ENCODE peak calls at places on chromosomes 4 and X, in nine cellular contexts. One of them, this sample, is unnamed.

GRCh38 chr4:175705407-175705806 is 106.7 kb downstream of the GPM6A start:
- DNase-seq in epithelial cell of esophagus: no peak
- DNase-seq in astrocyte: peak; percentile 59
- DNase-seq in AG04450: no peak
- DNase-seq in IMR-90: no peak
- DNase-seq in fibroblast of pulmonary artery: peak; percentile 4
- DNase-seq in heart left ventricle: no peak
- DNase-seq in BE2C: peak; percentile 20
- DNase-seq in cardiac muscle cell: peak; percentile 31
- DNase-seq in this sample: no peak

GRCh38 chr4:27357283-27357682 is 496.6 kb downstream of the STIM2 start:
- DNase-seq in IMR-90: no peak
- DNase-seq in epithelial cell of esophagus: peak; percentile 11
- DNase-seq in cardiac muscle cell: peak; percentile 7
- DNase-seq in astrocyte: no peak
- DNase-seq in AG04450: no peak
- DNase-seq in heart left ventricle: no peak
- DNase-seq in fibroblast of pulmonary artery: peak; percentile 45
- DNase-seq in BE2C: no peak
- DNase-seq in this sample: no peak

GRCh38 chr4:111066447-111066846 is 443.6 kb upstream of the PITX2 start:
- DNase-seq in IMR-90: peak; percentile 63
- DNase-seq in fibroblast of pulmonary artery: no peak
- DNase-seq in astrocyte: peak; percentile 41
- DNase-seq in epithelial cell of esophagus: peak; percentile 16
- DNase-seq in cardiac muscle cell: no peak
- DNase-seq in heart left ventricle: no peak
- DNase-seq in AG04450: no peak
- DNase-seq in BE2C: no peak
- DNase-seq in this sample: peak; percentile 20

GRCh38 chr4:150010525-150011126 is 67.6 kb upstream of the DCLK2 start:
- DNase-seq in AG04450: peak; percentile 36
- DNase-seq in astrocyte: peak; percentile 58
- DNase-seq in fibroblast of pulmonary artery: peak; percentile 81
- DNase-seq in BE2C: peak; percentile 59
- DNase-seq in cardiac muscle cell: peak; percentile 74
- DNase-seq in IMR-90: peak; percentile 72
- DNase-seq in heart left ventricle: no peak
- DNase-seq in epithelial cell of esophagus: peak; percentile 72
- DNase-seq in this sample: no peak

GRCh38 chr4:31193516-31193915 is 473.3 kb downstream of the PCDH7 start:
- DNase-seq in cardiac muscle cell: no peak
- DNase-seq in IMR-90: no peak
- DNase-seq in AG04450: no peak
- DNase-seq in BE2C: no peak
- DNase-seq in epithelial cell of esophagus: peak; percentile 4
- DNase-seq in astrocyte: no peak
- DNase-seq in heart left ventricle: no peak
- DNase-seq in fibroblast of pulmonary artery: no peak
- DNase-seq in this sample: no peak

GRCh38 chr4:82560853-82561744 is 689 bp downstream of the TMEM150C start:
- DNase-seq in astrocyte: no peak
- DNase-seq in IMR-90: no peak
- DNase-seq in cardiac muscle cell: no peak
- DNase-seq in BE2C: peak; percentile 24
- DNase-seq in heart left ventricle: peak; percentile 61
- DNase-seq in epithelial cell of esophagus: no peak
- DNase-seq in AG04450: no peak
- DNase-seq in fibroblast of pulmonary artery: no peak
- DNase-seq in this sample: no peak

GRCh38 chr4:121192500-121192899 is 28.4 kb upstream of the TNIP3 start:
- DNase-seq in epithelial cell of esophagus: peak; percentile 54
- DNase-seq in AG04450: peak; percentile 15
- DNase-seq in heart left ventricle: no peak
- DNase-seq in BE2C: no peak
- DNase-seq in astrocyte: no peak
- DNase-seq in IMR-90: peak; percentile 48
- DNase-seq in fibroblast of pulmonary artery: peak; percentile 65
- DNase-seq in cardiac muscle cell: peak; percentile 59
- DNase-seq in this sample: no peak

GRCh38 chr4:21198683-21199082 is 498.4 kb downstream of the PACRGL start:
- DNase-seq in heart left ventricle: no peak
- DNase-seq in astrocyte: no peak
- DNase-seq in AG04450: no peak
- DNase-seq in cardiac muscle cell: no peak
- DNase-seq in fibroblast of pulmonary artery: no peak
- DNase-seq in epithelial cell of esophagus: no peak
- DNase-seq in BE2C: no peak
- DNase-seq in IMR-90: no peak
- DNase-seq in this sample: no peak

GRCh38 chr4:158172558-158173258 is at the start of gene GASK1B:
- DNase-seq in BE2C: peak; percentile 21
- DNase-seq in IMR-90: peak; percentile 64
- DNase-seq in fibroblast of pulmonary artery: peak; percentile 83
- DNase-seq in epithelial cell of esophagus: peak; percentile 69
- DNase-seq in AG04450: peak; percentile 18
- DNase-seq in heart left ventricle: no peak
- DNase-seq in cardiac muscle cell: peak; percentile 64
- DNase-seq in astrocyte: peak; percentile 79
- DNase-seq in this sample: peak; percentile 40

GRCh38 chrX:133792198-133792953 is 193.0 kb downstream of the GPC3 start:
- DNase-seq in IMR-90: peak; percentile 66
- DNase-seq in BE2C: peak; percentile 57
- DNase-seq in astrocyte: peak; percentile 45
- DNase-seq in cardiac muscle cell: peak; percentile 87
- DNase-seq in fibroblast of pulmonary artery: peak; percentile 77
- DNase-seq in heart left ventricle: peak; percentile 63
- DNase-seq in AG04450: peak; percentile 26
- DNase-seq in epithelial cell of esophagus: peak; percentile 68
- DNase-seq in this sample: no peak

GRCh38 chr4:165592386-165592785 is 213.6 kb downstream of the CPE start:
- DNase-seq in IMR-90: no peak
- DNase-seq in heart left ventricle: no peak
- DNase-seq in astrocyte: peak; percentile 87
- DNase-seq in cardiac muscle cell: no peak
- DNase-seq in epithelial cell of esophagus: no peak
- DNase-seq in AG04450: no peak
- DNase-seq in BE2C: no peak
- DNase-seq in fibroblast of pulmonary artery: peak; percentile 81
- DNase-seq in this sample: no peak

GRCh38 chr4:22500831-22501714 is 14.8 kb downstream of the ADGRA3 start:
- DNase-seq in BE2C: no peak
- DNase-seq in astrocyte: peak; percentile 86
- DNase-seq in IMR-90: peak; percentile 87
- DNase-seq in fibroblast of pulmonary artery: peak; percentile 56
- DNase-seq in epithelial cell of esophagus: peak; percentile 94
- DNase-seq in AG04450: no peak
- DNase-seq in heart left ventricle: no peak
- DNase-seq in cardiac muscle cell: no peak
- DNase-seq in this sample: peak; percentile 68

GRCh38 chr4:69322055-69322454 is 41.8 kb downstream of the UGT2B28 start:
- DNase-seq in fibroblast of pulmonary artery: peak; percentile 19
- DNase-seq in astrocyte: peak; percentile 67
- DNase-seq in AG04450: no peak
- DNase-seq in heart left ventricle: no peak
- DNase-seq in cardiac muscle cell: no peak
- DNase-seq in epithelial cell of esophagus: peak; percentile 66
- DNase-seq in BE2C: no peak
- DNase-seq in IMR-90: peak; percentile 0
- DNase-seq in this sample: no peak

GRCh38 chr4:141501931-141502330 is 134.5 kb upstream of the IL15 start:
- DNase-seq in BE2C: no peak
- DNase-seq in heart left ventricle: no peak
- DNase-seq in fibroblast of pulmonary artery: peak; percentile 69
- DNase-seq in cardiac muscle cell: no peak
- DNase-seq in epithelial cell of esophagus: peak; percentile 29
- DNase-seq in AG04450: no peak
- DNase-seq in astrocyte: peak; percentile 26
- DNase-seq in IMR-90: peak; percentile 54
- DNase-seq in this sample: no peak

GRCh38 chrX:154981116-154981411 is 41.5 kb downstream of the F8 start:
- DNase-seq in epithelial cell of esophagus: no peak
- DNase-seq in fibroblast of pulmonary artery: no peak
- DNase-seq in heart left ventricle: no peak
- DNase-seq in AG04450: no peak
- DNase-seq in cardiac muscle cell: no peak
- DNase-seq in IMR-90: no peak
- DNase-seq in astrocyte: no peak
- DNase-seq in BE2C: no peak
- DNase-seq in this sample: no peak
- TF ChIP-seq CTCF in epithelial cell of esophagus: no peak
- TF ChIP-seq CTCF in fibroblast of pulmonary artery: no peak
- TF ChIP-seq CTCF in heart left ventricle: no peak
- TF ChIP-seq CTCF in AG04450: no peak
- TF ChIP-seq CTCF in cardiac muscle cell: no peak
- TF ChIP-seq CTCF in IMR-90: no peak
- TF ChIP-seq CTCF in astrocyte: no peak
- TF ChIP-seq CTCF in BE2C: no peak
- TF ChIP-seq CTCF in this sample: no peak

GRCh38 chr4:123599061-123599919 is 202.7 kb downstream of the SPRY1 start:
- DNase-seq in IMR-90: peak; percentile 53
- DNase-seq in AG04450: no peak
- DNase-seq in cardiac muscle cell: no peak
- DNase-seq in heart left ventricle: no peak
- DNase-seq in epithelial cell of esophagus: peak; percentile 85
- DNase-seq in BE2C: no peak
- DNase-seq in fibroblast of pulmonary artery: peak; percentile 94
- DNase-seq in astrocyte: peak; percentile 48
- DNase-seq in this sample: no peak

GRCh38 chr4:123602007-123602406 is 205.4 kb downstream of the SPRY1 start:
- DNase-seq in epithelial cell of esophagus: no peak
- DNase-seq in BE2C: no peak
- DNase-seq in cardiac muscle cell: no peak
- DNase-seq in heart left ventricle: no peak
- DNase-seq in astrocyte: no peak
- DNase-seq in IMR-90: no peak
- DNase-seq in fibroblast of pulmonary artery: no peak
- DNase-seq in AG04450: no peak
- DNase-seq in this sample: no peak

GRCh38 chr4:123600426-123600825 is 203.8 kb downstream of the SPRY1 start:
- DNase-seq in BE2C: no peak
- DNase-seq in epithelial cell of esophagus: no peak
- DNase-seq in IMR-90: no peak
- DNase-seq in heart left ventricle: no peak
- DNase-seq in cardiac muscle cell: no peak
- DNase-seq in AG04450: no peak
- DNase-seq in astrocyte: no peak
- DNase-seq in fibroblast of pulmonary artery: peak; percentile 31
- DNase-seq in this sample: no peak

GRCh38 chr4:123599920-123600394 is 203.4 kb downstream of the SPRY1 start:
- DNase-seq in epithelial cell of esophagus: peak; percentile 23
- DNase-seq in IMR-90: peak; percentile 5
- DNase-seq in heart left ventricle: peak; percentile 83
- DNase-seq in cardiac muscle cell: peak; percentile 27
- DNase-seq in AG04450: no peak
- DNase-seq in BE2C: peak; percentile 11
- DNase-seq in fibroblast of pulmonary artery: peak; percentile 93
- DNase-seq in astrocyte: peak; percentile 57
- DNase-seq in this sample: peak; percentile 45

DNA sequence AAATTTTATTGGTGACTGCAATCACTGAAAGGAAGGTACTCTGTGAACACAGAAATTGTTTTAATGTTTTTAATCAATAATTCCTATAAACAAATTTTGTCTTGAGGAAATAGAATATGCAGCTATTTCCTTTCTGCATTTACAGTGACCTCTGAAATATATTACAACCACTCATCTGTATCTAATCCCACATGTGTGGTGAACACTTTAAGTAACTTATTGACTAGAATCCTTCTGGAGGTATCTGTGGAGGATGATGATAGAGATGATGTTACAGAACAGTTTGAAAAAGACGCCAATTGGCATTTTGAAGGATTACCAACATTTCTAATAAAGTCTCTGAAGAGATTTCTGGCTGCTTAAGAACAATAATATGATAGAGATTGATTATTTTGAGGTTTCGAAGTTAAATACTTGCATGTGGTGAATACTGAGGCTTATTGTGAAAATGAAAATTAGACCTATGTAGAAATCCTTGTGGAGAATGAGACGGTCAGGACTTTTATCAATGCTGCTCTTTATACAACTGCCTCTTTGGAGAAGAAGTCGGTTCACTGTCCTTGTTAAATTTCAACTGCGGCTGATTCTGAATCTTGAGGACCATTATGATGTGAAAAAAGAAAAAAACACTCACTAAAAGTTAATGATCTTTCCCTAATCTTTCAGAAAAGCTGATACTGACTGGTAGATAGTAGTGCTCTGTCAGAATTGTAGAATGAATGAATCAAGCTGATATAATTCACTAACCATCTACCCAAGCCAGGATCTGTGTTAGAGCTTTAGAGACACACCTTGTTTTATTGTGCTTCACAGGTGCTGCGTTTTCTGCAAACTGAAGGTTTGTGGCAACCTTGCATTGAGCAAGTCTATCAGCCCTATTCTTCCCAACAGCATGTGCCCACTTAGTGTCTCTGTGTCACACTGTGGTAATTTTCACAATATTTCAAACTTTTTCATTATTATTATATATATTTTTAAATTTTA is 204.6 kb downstream of the SPRY1 start:
- DNase-seq in BE2C: no peak
- DNase-seq in cardiac muscle cell: no peak
- DNase-seq in IMR-90: no peak
- DNase-seq in astrocyte: no peak
- DNase-seq in fibroblast of pulmonary artery: no peak
- DNase-seq in epithelial cell of esophagus: no peak
- DNase-seq in AG04450: no peak
- DNase-seq in heart left ventricle: no peak
- DNase-seq in this sample: no peak
- H3K4me3 ChIP-seq in BE2C: no peak overlapping the region
- H3K4me3 ChIP-seq in cardiac muscle cell: no peak overlapping the region
- H3K4me3 ChIP-seq in IMR-90: no peak overlapping the region
- H3K4me3 ChIP-seq in astrocyte: no peak overlapping the region
- H3K4me3 ChIP-seq in fibroblast of pulmonary artery: no peak overlapping the region
- H3K4me3 ChIP-seq in epithelial cell of esophagus: no peak overlapping the region
- H3K4me3 ChIP-seq in AG04450: no peak overlapping the region
- H3K4me3 ChIP-seq in heart left ventricle: no peak overlapping the region
- H3K4me3 ChIP-seq in this sample: no peak overlapping the region

DNA sequence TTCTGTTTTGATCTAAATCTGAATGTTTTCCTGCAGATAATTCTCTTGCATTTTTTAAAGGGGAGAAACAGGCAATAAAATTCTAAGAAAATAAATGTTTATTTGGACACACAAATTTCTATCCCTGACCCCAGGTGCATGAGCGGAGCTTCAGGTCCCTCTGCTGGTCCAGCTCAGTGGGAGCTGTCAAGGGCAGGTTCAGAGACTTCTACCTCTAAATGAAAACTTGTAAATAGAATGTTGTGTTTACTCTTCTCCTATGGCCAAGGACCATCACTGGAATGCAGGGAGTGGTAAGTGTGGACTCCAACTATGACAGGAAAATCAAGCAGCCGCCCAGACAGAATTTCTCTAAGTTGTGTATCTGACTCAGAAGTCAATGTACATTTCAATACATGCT is 148.6 kb upstream of the TTC29 start:
- DNase-seq in astrocyte: no peak
- DNase-seq in BE2C: peak; percentile 46
- DNase-seq in IMR-90: no peak
- DNase-seq in heart left ventricle: no peak
- DNase-seq in AG04450: no peak
- DNase-seq in cardiac muscle cell: peak; percentile 10
- DNase-seq in fibroblast of pulmonary artery: no peak
- DNase-seq in epithelial cell of esophagus: peak; percentile 4
- DNase-seq in this sample: no peak
- TF ChIP-seq CTCF in astrocyte: no peak
- TF ChIP-seq CTCF in BE2C: peak; percentile 76
- TF ChIP-seq CTCF in IMR-90: no peak
- TF ChIP-seq CTCF in heart left ventricle: peak; percentile 4
- TF ChIP-seq CTCF in AG04450: no peak
- TF ChIP-seq CTCF in cardiac muscle cell: no peak
- TF ChIP-seq CTCF in fibroblast of pulmonary artery: peak; percentile 25
- TF ChIP-seq CTCF in epithelial cell of esophagus: peak; percentile 32
- TF ChIP-seq CTCF in this sample: peak; percentile 53

GRCh38 chr4:57063518-57063917 is 46.7 kb downstream of the IGFBP7 start:
- DNase-seq in astrocyte: no peak
- DNase-seq in fibroblast of pulmonary artery: no peak
- DNase-seq in AG04450: no peak
- DNase-seq in IMR-90: no peak
- DNase-seq in heart left ventricle: no peak
- DNase-seq in cardiac muscle cell: no peak
- DNase-seq in BE2C: no peak
- DNase-seq in epithelial cell of esophagus: no peak
- DNase-seq in this sample: no peak
- H3K4me3 ChIP-seq in astrocyte: no peak overlapping the region
- H3K4me3 ChIP-seq in fibroblast of pulmonary artery: no peak overlapping the region
- H3K4me3 ChIP-seq in AG04450: no peak overlapping the region
- H3K4me3 ChIP-seq in IMR-90: no peak overlapping the region
- H3K4me3 ChIP-seq in heart left ventricle: no peak overlapping the region
- H3K4me3 ChIP-seq in cardiac muscle cell: no peak overlapping the region
- H3K4me3 ChIP-seq in BE2C: no peak overlapping the region
- H3K4me3 ChIP-seq in epithelial cell of esophagus: no peak overlapping the region
- H3K4me3 ChIP-seq in this sample: no peak overlapping the region